ENCODE peak calls at places on chromosomes 12 and 14, in six cellular contexts. O, H, C, N, R and S are unnamed samples.

GRCh38 chr12:102043928-102044327 is 17.9 kb downstream of the WASHC3 start:
- DNase-seq in C (no peak), N (no peak), R (no peak), H (no peak), O (no peak), S (no peak)

GRCh38 chr12:22529281-22530060 is 14.9 kb downstream of the C2CD5 start:
- DNase-seq in O (no peak), C (peak; percentile 9), H (no peak), R (no peak), N (peak; percentile 32), S (no peak)

GRCh38 chr12:81492131-81492720 is 266.9 kb downstream of the PPFIA2 start:
- DNase-seq in C (no peak), O (no peak), H (no peak), R (no peak), N (no peak), S (no peak)

GRCh38 chr12:6074979-6075585 is 49.4 kb downstream of the VWF start:
- DNase-seq in R (peak; percentile 67), H (no peak), O (no peak), C (no peak), N (peak; percentile 86), S (peak; percentile 89)

GRCh38 chr14:72598328-72598727 is 295.6 kb downstream of the DPF3 start:
- DNase-seq in N (no peak), O (no peak), C (no peak), H (no peak), R (no peak), S (no peak)

GRCh38 chr12:120540445-120540844 is 6.3 kb downstream of the RNF10 start:
- DNase-seq in O (no peak), N (no peak), C (no peak), H (no peak), R (no peak), S (no peak)

GRCh38 chr12:31715283-31715825 is 13.5 kb downstream of the AMN1 start:
- DNase-seq in C (no peak), R (no peak), H (no peak), O (no peak), N (no peak), S (peak; percentile 58)

GRCh38 chr12:116864371-116865160 is 16.7 kb downstream of the HRK start:
- DNase-seq in R (no peak), C (no peak), H (no peak), O (no peak), N (no peak), S (no peak)

GRCh38 chr12:27303139-27304111 is 29.2 kb upstream of the BMAL2 start:
- DNase-seq in O (no peak), H (peak; percentile 58), R (no peak), N (no peak), C (no peak), S (no peak)

GRCh38 chr12:91467686-91468085 is 285.1 kb upstream of the DCN start:
- DNase-seq in R (no peak), C (no peak), N (no peak), O (no peak), H (no peak), S (no peak)

GRCh38 chr14:92360666-92361370 is 37.9 kb downstream of the SLC24A4 start:
- DNase-seq in N (no peak), C (no peak), O (no peak), R (no peak), H (no peak), S (no peak)

GRCh38 chr14:96502621-96503251 is 554 bp downstream of the PAPOLA start:
- DNase-seq in O (peak; percentile 21), H (no peak), N (peak; percentile 83), C (peak; percentile 35), R (peak; percentile 66), S (peak; percentile 71)

GRCh38 chr12:39605996-39606395 is 13.6 kb downstream of the ABCD2 start:
- DNase-seq in H (no peak), C (no peak), N (no peak), O (no peak), R (no peak), S (no peak)

GRCh38 chr12:132157733-132158409 is 13.6 kb downstream of the NOC4L start:
- DNase-seq in O (no peak), R (no peak), C (no peak), N (no peak), H (no peak), S (no peak)

GRCh38 chr14:91244501-91244901 is at the start of gene GPR68:
- DNase-seq in H (peak; percentile 22), O (peak; percentile 50), N (peak; percentile 80), R (peak; percentile 40), C (peak; percentile 18), S (no peak)

GRCh38 chr12:93521225-93521854 is 51.1 kb upstream of the SOCS2 start:
- DNase-seq in C (peak; percentile 18), H (no peak), N (no peak), R (no peak), O (no peak), S (no peak)

GRCh38 chr14:94377866-94378470 is 10.4 kb downstream of the SERPINA1 start:
- DNase-seq in O (no peak), H (no peak), R (no peak), N (no peak), C (no peak), S (no peak)

GRCh38 chr14:104554608-104555401 is 24.8 kb upstream of the C14orf180 start:
- DNase-seq in H (no peak), O (peak; percentile 13), R (no peak), C (no peak), N (no peak), S (peak; percentile 33)

GRCh38 chr14:95192306-95192705 is 35.0 kb upstream of the DICER1 start:
- DNase-seq in C (no peak), R (no peak), H (no peak), O (no peak), N (no peak), S (no peak)

GRCh38 chr14:29664515-29664914 is 263.1 kb downstream of the PRKD1 start:
- DNase-seq in H (no peak), O (no peak), N (no peak), C (no peak), R (no peak), S (no peak)

GRCh38 chr12:123998344-123998941 is 25.4 kb downstream of the ZNF664 start:
- DNase-seq in O (no peak), R (no peak), H (no peak), N (no peak), C (no peak), S (no peak)

GRCh38 chr12:80432061-80432460 is 12.0 kb upstream of the PTPRQ start:
- DNase-seq in H (no peak), N (no peak), O (no peak), C (no peak), R (no peak), S (no peak)

GRCh38 chr12:1277905-1278304 is 286.9 kb downstream of the ERC1 start:
- DNase-seq in N (no peak), H (no peak), R (no peak), O (no peak), C (no peak), S (no peak)

GRCh38 chr12:69540606-69541386 is 44.5 kb upstream of the CCT2 start:
- DNase-seq in C (no peak), R (no peak), O (no peak), H (no peak), N (peak; percentile 51), S (no peak)

GRCh38 chr14:69643430-69644200 is 32.2 kb downstream of the SUSD6 start:
- DNase-seq in O (no peak), R (peak; percentile 82), H (no peak), C (peak; percentile 98), N (no peak), S (peak; percentile 54)

GRCh38 chr14:76473381-76474263 is 97.7 kb downstream of the ESRRB start:
- DNase-seq in C (no peak), O (no peak), N (peak; percentile 86), R (no peak), H (no peak), S (no peak)

GRCh38 chr12:120290541-120291312 is 976 bp downstream of the RNU4-2 start:
- DNase-seq in R (peak; percentile 60), H (no peak), C (peak; percentile 22), O (no peak), N (peak; percentile 59), S (peak; percentile 53)

GRCh38 chr14:86217523-86217922 is 687.6 kb downstream of the FLRT2 start:
- DNase-seq in O (no peak), C (no peak), N (no peak), R (no peak), H (no peak), S (no peak)

GRCh38 chr12:107568718-107569117 is 116.9 kb upstream of the PWP1 start:
- DNase-seq in N (no peak), R (no peak), H (no peak), O (no peak), C (no peak), S (no peak)

GRCh38 chr14:75689012-75689411 is 28.0 kb downstream of the TTLL5 start:
- DNase-seq in N (peak; percentile 4), O (no peak), C (no peak), H (no peak), R (no peak), S (no peak)

GRCh38 chr14:68771631-68772030 is 21.2 kb downstream of the ZFP36L1 start:
- DNase-seq in R (peak; percentile 15), C (no peak), N (no peak), O (no peak), H (no peak), S (no peak)

GRCh38 chr12:42118136-42118879 is 26.4 kb downstream of the GXYLT1 start:
- DNase-seq in C (no peak), R (no peak), O (no peak), N (no peak), H (no peak), S (no peak)

GRCh38 chr12:104011265-104011664 is 38.7 kb downstream of the GLT8D2 start:
- DNase-seq in N (no peak), O (no peak), C (no peak), R (no peak), H (peak; percentile 13), S (no peak)

GRCh38 chr12:131511391-131511802 is 199.5 kb upstream of the SFSWAP start:
- DNase-seq in R (peak; percentile 70), C (no peak), O (no peak), H (no peak), N (no peak), S (peak; percentile 69)

GRCh38 chr12:4244868-4245267 is 28.7 kb upstream of the CCND2 start:
- DNase-seq in O (no peak), H (no peak), C (no peak), R (no peak), N (no peak), S (peak; percentile 55)

GRCh38 chr12:128259556-128260070 is 7.4 kb upstream of the TMEM132C start:
- DNase-seq in C (peak; percentile 63), H (no peak), R (peak; percentile 8), O (peak; percentile 66), N (peak; percentile 78), S (no peak)

GRCh38 chr12:52494518-52494917 is 1.5 kb upstream of the KRT6A start:
- DNase-seq in C (no peak), R (no peak), O (no peak), N (no peak), H (no peak), S (no peak)